ENCODE peak calls at places on chromosome 14, in four cellular contexts. One of them, this sample, is unnamed.

GRCh38 chr14:69828879-69829278 is 31.8 kb upstream of the SLC10A1 start:
- DNase-seq in neural progenitor cell: no peak
- DNase-seq in endothelial cell of umbilical vein: no peak
- DNase-seq in keratinocyte: no peak
- DNase-seq in this sample: no peak

GRCh38 chr14:91317381-91318313 is 73.1 kb upstream of the GPR68 start:
- DNase-seq in neural progenitor cell: no peak
- DNase-seq in endothelial cell of umbilical vein: peak; percentile 52
- DNase-seq in keratinocyte: no peak
- DNase-seq in this sample: no peak

GRCh38 chr14:96281486-96281885 is 25.5 kb downstream of the BDKRB1 start:
- DNase-seq in neural progenitor cell: no peak
- DNase-seq in endothelial cell of umbilical vein: no peak
- DNase-seq in keratinocyte: no peak
- DNase-seq in this sample: peak; percentile 17

GRCh38 chr14:22448905-22449611 is 140.0 kb downstream of the DAD1 start:
- DNase-seq in neural progenitor cell: no peak
- DNase-seq in endothelial cell of umbilical vein: no peak
- DNase-seq in keratinocyte: no peak
- DNase-seq in this sample: peak; percentile 26

GRCh38 chr14:100340454-100340813 is 17.3 kb downstream of the SLC25A47 start:
- DNase-seq in neural progenitor cell: no peak
- DNase-seq in endothelial cell of umbilical vein: no peak
- DNase-seq in keratinocyte: no peak
- DNase-seq in this sample: no peak

GRCh38 chr14:105495101-105495989 is 4.3 kb downstream of the TEDC1 start:
- DNase-seq in neural progenitor cell: no peak
- DNase-seq in endothelial cell of umbilical vein: no peak
- DNase-seq in keratinocyte: no peak
- DNase-seq in this sample: no peak

GRCh38 chr14:64184103-64184729 is 110.0 kb downstream of the ESR2 start:
- DNase-seq in neural progenitor cell: no peak
- DNase-seq in endothelial cell of umbilical vein: no peak
- DNase-seq in keratinocyte: no peak
- DNase-seq in this sample: no peak

GRCh38 chr14:62216121-62216520 is 453.9 kb downstream of the SNAPC1 start:
- DNase-seq in neural progenitor cell: no peak
- DNase-seq in endothelial cell of umbilical vein: no peak
- DNase-seq in keratinocyte: no peak
- DNase-seq in this sample: no peak

GRCh38 chr14:76371066-76371465 is 4.9 kb upstream of the ESRRB start:
- DNase-seq in neural progenitor cell: no peak
- DNase-seq in endothelial cell of umbilical vein: no peak
- DNase-seq in keratinocyte: no peak
- DNase-seq in this sample: no peak

GRCh38 chr14:37061697-37062096 is 110.7 kb downstream of the SLC25A21 start:
- DNase-seq in neural progenitor cell: no peak
- DNase-seq in endothelial cell of umbilical vein: no peak
- DNase-seq in keratinocyte: no peak
- DNase-seq in this sample: no peak

GRCh38 chr14:101349108-101349507 is 212.2 kb upstream of the DIO3 start:
- DNase-seq in neural progenitor cell: no peak
- DNase-seq in endothelial cell of umbilical vein: no peak
- DNase-seq in keratinocyte: no peak
- DNase-seq in this sample: no peak

GRCh38 chr14:69673099-69673498 is 61.7 kb downstream of the SUSD6 start:
- DNase-seq in neural progenitor cell: no peak
- DNase-seq in endothelial cell of umbilical vein: no peak
- DNase-seq in keratinocyte: no peak
- DNase-seq in this sample: no peak

GRCh38 chr14:72680853-72681640 is 212.9 kb downstream of the DPF3 start:
- DNase-seq in neural progenitor cell: peak; percentile 9
- DNase-seq in endothelial cell of umbilical vein: no peak
- DNase-seq in keratinocyte: peak; percentile 33
- DNase-seq in this sample: no peak

GRCh38 chr14:22095845-22096510 is 422.4 kb upstream of the OR4E1 start:
- DNase-seq in neural progenitor cell: no peak
- DNase-seq in endothelial cell of umbilical vein: no peak
- DNase-seq in keratinocyte: no peak
- DNase-seq in this sample: no peak

GRCh38 chr14:30521899-30522736 is 36.8 kb upstream of the G2E3 start:
- DNase-seq in neural progenitor cell: peak; percentile 37
- DNase-seq in endothelial cell of umbilical vein: peak; percentile 54
- DNase-seq in keratinocyte: no peak
- DNase-seq in this sample: peak; percentile 51

DNA sequence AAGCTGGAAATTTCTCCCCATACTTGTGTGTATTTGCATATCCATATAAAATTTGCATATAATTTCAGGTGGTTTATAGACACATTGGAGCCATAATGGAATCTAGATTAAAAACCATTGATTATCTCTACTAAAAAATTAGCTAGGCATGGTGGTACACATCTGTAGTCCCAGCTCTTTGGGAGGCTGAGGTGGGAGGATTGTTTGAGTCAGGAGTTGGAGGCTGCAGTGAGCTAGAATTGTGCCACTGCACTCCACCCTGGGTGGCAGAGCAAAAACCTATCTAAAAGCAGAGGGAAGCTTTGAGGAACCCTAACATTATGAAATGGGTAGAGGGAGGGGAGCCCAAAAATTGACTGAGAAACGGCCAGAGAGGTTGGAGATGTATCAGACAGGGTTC is 2.6 kb upstream of the RDH11 start:
- DNase-seq in neural progenitor cell: no peak
- DNase-seq in endothelial cell of umbilical vein: no peak
- DNase-seq in keratinocyte: no peak
- DNase-seq in this sample: no peak
- H2AFZ ChIP-seq in neural progenitor cell: no peak overlapping the region
- H2AFZ ChIP-seq in endothelial cell of umbilical vein: no peak overlapping the region
- H2AFZ ChIP-seq in keratinocyte: no peak overlapping the region
- H2AFZ ChIP-seq in this sample: no peak overlapping the region

DNA sequence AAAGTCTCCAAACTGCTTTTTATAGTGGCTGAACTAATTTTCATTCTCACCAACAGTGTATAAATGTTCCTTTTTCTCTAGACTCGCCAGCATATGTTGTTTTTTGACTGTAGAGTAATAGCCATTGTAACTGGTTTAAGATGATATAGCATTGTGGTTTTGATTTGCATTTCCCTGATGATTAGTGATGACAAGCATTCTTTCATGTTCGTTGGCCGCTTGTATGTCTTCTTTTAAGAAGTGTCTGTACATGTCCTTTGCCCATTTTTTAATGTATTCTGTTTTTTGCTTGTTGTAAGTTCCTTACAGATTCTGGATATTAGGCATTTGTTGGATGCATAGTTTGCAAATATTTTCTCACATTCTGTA is 404.9 kb downstream of the FLRT2 start:
- DNase-seq in neural progenitor cell: no peak
- DNase-seq in endothelial cell of umbilical vein: no peak
- DNase-seq in keratinocyte: no peak
- DNase-seq in this sample: no peak
- H2AFZ ChIP-seq in neural progenitor cell: peak overlapping the region; percentile 17
- H2AFZ ChIP-seq in endothelial cell of umbilical vein: peak overlapping the region; percentile 63
- H2AFZ ChIP-seq in keratinocyte: peak overlapping the region; percentile 67
- H2AFZ ChIP-seq in this sample: no peak overlapping the region

GRCh38 chr14:41972531-41972930 is 365.9 kb downstream of the LRFN5 start:
- DNase-seq in neural progenitor cell: no peak
- DNase-seq in endothelial cell of umbilical vein: no peak
- DNase-seq in keratinocyte: no peak
- DNase-seq in this sample: no peak

GRCh38 chr14:41973178-41973577 is 366.5 kb downstream of the LRFN5 start:
- DNase-seq in neural progenitor cell: no peak
- DNase-seq in endothelial cell of umbilical vein: no peak
- DNase-seq in keratinocyte: no peak
- DNase-seq in this sample: no peak
- H2AFZ ChIP-seq in neural progenitor cell: no peak overlapping the region
- H2AFZ ChIP-seq in endothelial cell of umbilical vein: no peak overlapping the region
- H2AFZ ChIP-seq in keratinocyte: no peak overlapping the region
- H2AFZ ChIP-seq in this sample: no peak overlapping the region

DNA sequence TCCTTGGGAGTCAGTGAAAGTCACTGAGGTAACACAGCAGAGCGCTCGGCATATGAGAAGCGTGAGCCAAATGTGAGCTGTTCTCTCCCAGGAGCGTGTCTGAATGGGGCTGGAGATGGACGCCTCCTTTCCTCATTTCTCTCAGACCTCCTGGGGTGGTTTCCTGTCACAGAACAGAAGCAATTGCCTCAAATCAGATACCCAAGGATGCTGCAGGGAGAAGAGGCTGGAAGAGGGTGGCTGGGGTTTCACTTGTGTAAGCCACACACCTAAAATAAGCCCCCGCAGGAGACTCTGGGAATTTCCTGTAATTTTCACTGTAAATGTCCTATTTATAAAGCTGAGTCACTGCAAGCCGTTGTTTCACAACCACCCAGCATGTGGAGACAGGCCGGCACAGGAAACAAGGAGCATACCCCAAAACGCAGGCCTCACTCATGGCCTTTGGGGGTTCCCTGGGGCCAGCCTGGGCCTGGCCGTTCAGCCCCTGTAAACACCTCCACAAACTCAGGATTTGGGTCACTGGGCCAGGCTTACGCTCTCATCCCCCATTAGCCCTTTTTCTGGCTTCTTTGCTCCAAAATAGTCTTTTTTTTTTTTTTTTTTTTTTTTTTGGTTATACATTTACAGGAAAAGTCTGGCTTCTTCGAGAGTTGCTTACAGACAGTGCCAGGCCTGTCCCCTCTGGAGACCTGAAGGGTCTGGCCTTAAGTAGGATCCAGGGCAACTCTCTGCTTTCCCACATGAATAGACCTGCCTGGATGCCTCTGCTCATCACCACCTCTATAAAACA is 55.3 kb downstream of the VCPKMT start:
- DNase-seq in neural progenitor cell: no peak
- DNase-seq in endothelial cell of umbilical vein: peak; percentile 82
- DNase-seq in keratinocyte: peak; percentile 80
- DNase-seq in this sample: peak; percentile 95
- H2AFZ ChIP-seq in neural progenitor cell: peak overlapping the region; percentile 32
- H2AFZ ChIP-seq in endothelial cell of umbilical vein: peak overlapping the region; percentile 88
- H2AFZ ChIP-seq in keratinocyte: peak overlapping the region; percentile 67
- H2AFZ ChIP-seq in this sample: peak overlapping the region; percentile 88

This sample was measured in IMR-90.